ENCODE peak calls at places on chromosomes 4 and X, in four cellular contexts. V is activated naive CD8-positive, alpha-beta T cell treated with anti-CD3 and anti-CD28 coated beads, Interleukin-2, amount 10 ng/mL, durations not matched to agents 7 days and 5 days; U is lung microvascular endothelial cell; G is activated CD4-positive, alpha-beta memory T cell treated with anti-CD3 and anti-CD28 coated beads for 36 hours. X is an unnamed sample.

GRCh38 chrX:101450951-101451350 is 34.3 kb upstream of the ARMCX4 start:
- DNase-seq in V (no peak), U (no peak), G (no peak), X (no peak)

GRCh38 chrX:47796433-47796906 is 40.2 kb upstream of the ZNF81 start:
- DNase-seq in V (no peak), U (no peak), G (no peak), X (peak)

GRCh38 chrX:29172880-29173279 is 585.6 kb downstream of the IL1RAPL1 start:
- DNase-seq in V (no peak), U (no peak), G (no peak), X (peak)

GRCh38 chr4:183342541-183343533 is 20.6 kb upstream of the CLDN24 start:
- DNase-seq in V (no peak), U (no peak), G (no peak), X (no peak)

GRCh38 chrX:48938721-48939416 is 18.5 kb downstream of the OTUD5 start:
- DNase-seq in V (peak), U (no peak), G (peak), X (no peak)

GRCh38 chr4:168496834-168497233 is at the start of gene PALLD:
- DNase-seq in V (no peak), U (no peak), G (no peak), X (no peak)

GRCh38 chr4:109163493-109163892 is 139.0 kb downstream of the COL25A1 start:
- DNase-seq in V (no peak), U (no peak), G (no peak), X (no peak)

GRCh38 chr4:133000012-133000411 is 149.1 kb upstream of the PCDH10 start:
- DNase-seq in V (no peak), U (no peak), G (no peak), X (no peak)

GRCh38 chr4:40525811-40526598 is 103.7 kb downstream of the RBM47 start:
- DNase-seq in V (no peak), U (no peak), G (no peak), X (peak)

GRCh38 chr4:150310159-150310895 is 232.1 kb downstream of the DCLK2 start:
- DNase-seq in V (no peak), U (peak), G (no peak), X (peak)

GRCh38 chr4:76233967-76234678 is 17.4 kb upstream of the FAM47E start:
- DNase-seq in V (no peak), U (no peak), G (no peak), X (no peak)

GRCh38 chr4:118813561-118813960 is 22.4 kb downstream of the SEC24D start:
- DNase-seq in V (no peak), U (no peak), G (no peak), X (no peak)

GRCh38 chr4:76546282-76547166 is 111.5 kb downstream of the SHROOM3 start:
- DNase-seq in V (no peak), U (peak), G (no peak), X (peak)

GRCh38 chrX:39850630-39851152 is 247.1 kb downstream of the BCOR start:
- DNase-seq in V (peak), U (no peak), G (no peak), X (no peak)

GRCh38 chrX:155612312-155613224 is at the start of gene TMLHE:
- DNase-seq in V (peak), U (peak), G (peak), X (peak)

GRCh38 chr4:70943115-70943514 is 40.9 kb downstream of the MOB1B start:
- DNase-seq in V (no peak), U (no peak), G (no peak), X (no peak)

GRCh38 chr4:183118585-183118984 is 19.5 kb downstream of the WWC2 start:
- DNase-seq in V (no peak), U (peak), G (no peak), X (peak)

GRCh38 chr4:76585897-76586360 is 150.9 kb downstream of the SHROOM3 start:
- DNase-seq in V (peak), U (peak), G (peak), X (peak)

GRCh38 chrX:40719218-40719617 is 16.1 kb downstream of the MED14 start:
- DNase-seq in V (no peak), U (no peak), G (no peak), X (no peak)

GRCh38 chr4:109977854-109978501 is 65.3 kb downstream of the EGF start:
- DNase-seq in V (no peak), U (peak), G (no peak), X (peak)

GRCh38 chrX:48573690-48574269 is 504 bp upstream of the RBM3 start:
- DNase-seq in V (peak), U (peak), G (peak), X (no peak)

GRCh38 chr4:139593091-139593564 is 37.1 kb upstream of the SETD7 start:
- DNase-seq in V (no peak), U (no peak), G (no peak), X (peak)

GRCh38 chr4:89064848-89065247 is 7.9 kb upstream of the FAM13A start:
- DNase-seq in V (no peak), U (no peak), G (no peak), X (no peak)

GRCh38 chr4:25779021-25779420 is 83.8 kb downstream of the SEL1L3 start:
- DNase-seq in V (no peak), U (no peak), G (no peak), X (peak)

GRCh38 chr4:108881190-108881589 is 118.3 kb upstream of the ETNPPL start:
- DNase-seq in V (no peak), U (peak), G (no peak), X (peak)

GRCh38 chrX:1330605-1331004 is 6.0 kb upstream of the IL3RA start:
- DNase-seq in V (no peak), U (no peak), G (no peak), X (no peak)

GRCh38 chrX:44482575-44482974 is 60.1 kb downstream of the FUNDC1 start:
- DNase-seq in V (no peak), U (no peak), G (no peak), X (no peak)

GRCh38 chr4:121272526-121272925 is 108.3 kb downstream of the QRFPR start:
- DNase-seq in V (no peak), U (no peak), G (no peak), X (peak)

GRCh38 chrX:25737540-25737939 is 400.6 kb upstream of the MAGEB18 start:
- DNase-seq in V (no peak), U (no peak), G (no peak), X (no peak)

GRCh38 chrX:129777218-129777768 is 2.5 kb upstream of the SASH3 start:
- DNase-seq in V (peak), U (peak), G (peak), X (no peak)

GRCh38 chr4:75940692-75941253 is at the start of gene NAAA:
- DNase-seq in V (peak), U (peak), G (peak), X (peak)

GRCh38 chr4:119872344-119873031 is 194.2 kb downstream of the MAD2L1 start:
- DNase-seq in V (no peak), U (no peak), G (no peak), X (no peak)

GRCh38 chr4:186790630-186791029 is 67.0 kb upstream of the FAT1 start:
- DNase-seq in V (no peak), U (no peak), G (no peak), X (no peak)

GRCh38 chrX:124230573-124231300 is 101.7 kb upstream of the TEX13D start:
- DNase-seq in V (no peak), U (no peak), G (no peak), X (no peak)

GRCh38 chr4:102641796-102642195 is 119.0 kb downstream of the MANBA start:
- DNase-seq in V (no peak), U (no peak), G (no peak), X (no peak)

GRCh38 chr4:184812651-184813181 is 13.1 kb downstream of the ACSL1 start:
- DNase-seq in V (no peak), U (no peak), G (no peak), X (no peak)